ENCODE peak calls at places on chromosome 7, in ten cellular contexts. O is kidney tubule cell; F is stimulated activated CD4-positive, alpha-beta T cell treated with anti-CD3 and anti-CD28 coated beads, Interleukin-4, amount 100 ng/mL, for 1 hour; A is stomach; L is hepatic stellate cell; S is prostate gland; M is nephron progenitor cell; P is DMS79; U is mammary epithelial cell; I is naive thymus-derived CD4-positive, alpha-beta T cell. V is an unnamed sample.

GRCh38 chr7:34501161-34501560 is 156.9 kb upstream of the NPSR1 start:
- DNase-seq in O (no peak), F (no peak), A (no peak), L (no peak), S (no peak), M (no peak), P (no peak), U (no peak), I (no peak), V (no peak)

GRCh38 chr7:125347264-125347663 is 417.6 kb upstream of the POT1 start:
- DNase-seq in O (no peak), F (no peak), A (no peak), L (no peak), S (no peak), M (no peak), P (no peak), U (no peak), I (no peak), V (no peak)

GRCh38 chr7:115782716-115783460 is 247.7 kb downstream of the TFEC start:
- DNase-seq in O (no peak), F (no peak), A (no peak), L (no peak), S (no peak), M (peak), P (no peak), U (no peak), I (no peak), V (no peak)

GRCh38 chr7:158034571-158034970 is 553.1 kb downstream of the PTPRN2 start:
- DNase-seq in O (no peak), F (no peak), A (no peak), L (no peak), S (no peak), M (no peak), P (no peak), U (no peak), I (no peak), V (no peak)

GRCh38 chr7:124754576-124755264 is 10.9 kb downstream of the GPR37 start:
- DNase-seq in O (no peak), F (no peak), A (no peak), L (no peak), S (no peak), M (no peak), P (no peak), U (no peak), I (no peak), V (no peak)

GRCh38 chr7:6172331-6173295 is 99.8 kb downstream of the CYTH3 start:
- DNase-seq in O (peak), F (no peak), A (no peak), L (no peak), S (no peak), M (no peak), P (no peak), U (peak), I (no peak), V (no peak)

GRCh38 chr7:148182264-148182663 is 408.3 kb upstream of the C7orf33 start:
- DNase-seq in O (no peak), F (no peak), A (no peak), L (no peak), S (no peak), M (no peak), P (no peak), U (no peak), I (no peak), V (no peak)

GRCh38 chr7:117269417-117269816 is 53.4 kb downstream of the WNT2 start:
- DNase-seq in O (peak), F (no peak), A (no peak), L (peak), S (no peak), M (no peak), P (no peak), U (peak), I (no peak), V (no peak)

GRCh38 chr7:158495780-158496179 is 91.8 kb downstream of the PTPRN2 start:
- DNase-seq in O (peak), F (no peak), A (peak), L (no peak), S (no peak), M (peak), P (peak), U (no peak), I (no peak), V (peak)

GRCh38 chr7:106120500-106120899 is 8.4 kb upstream of the SYPL1 start:
- DNase-seq in O (no peak), F (no peak), A (no peak), L (no peak), S (no peak), M (no peak), P (no peak), U (no peak), I (no peak), V (no peak)

GRCh38 chr7:81527651-81528050 is 242.2 kb downstream of the HGF start:
- DNase-seq in O (peak), F (no peak), A (no peak), L (no peak), S (no peak), M (no peak), P (no peak), U (no peak), I (no peak), V (no peak)

V was measured in NCI-H187.